ENCODE peak calls at places on chromosomes 13 and 19, in nine cellular contexts. G is stimulated activated CD4-positive, alpha-beta T cell treated with anti-CD3 and anti-CD28 coated beads, Interleukin-12 subunit alpha, Interleukin-12 subunit beta, amount 100 ng/mL, for 48 hours; O is hepatic stellate cell; W is activated naive CD4-positive, alpha-beta T cell treated with anti-CD3 and anti-CD28 coated beads, Interleukin-2, amount 50 U/mL, for 72 hours; Q is NCI-H146; X is epithelial cell of esophagus; B is HL-60; D is iris pigment epithelial cell; C is CD4-positive, alpha-beta memory T cell. V is an unnamed sample.

GRCh38 chr13:46871557-46871956 is 25.3 kb downstream of the HTR2A start:
- DNase-seq in G (no peak), O (no peak), W (no peak), Q (no peak), X (no peak), B (no peak), D (no peak), C (no peak), V (no peak)

GRCh38 chr19:35414442-35414841 is 33.6 kb upstream of the FFAR2 start:
- DNase-seq in G (no peak), O (no peak), W (no peak), Q (no peak), X (no peak), B (no peak), D (no peak), C (no peak), V (no peak)

GRCh38 chr19:17475541-17476115 is 5.3 kb downstream of the SLC27A1 start:
- DNase-seq in G (no peak), O (peak), W (no peak), Q (no peak), X (peak), B (peak), D (peak), C (no peak), V (no peak)

GRCh38 chr13:108610517-108610916 is 18.9 kb upstream of the MYO16 start:
- DNase-seq in G (no peak), O (no peak), W (no peak), Q (no peak), X (no peak), B (no peak), D (no peak), C (no peak), V (no peak)

GRCh38 chr19:6026390-6026897 is 48.5 kb upstream of the RANBP3 start:
- DNase-seq in G (no peak), O (no peak), W (no peak), Q (no peak), X (no peak), B (no peak), D (no peak), C (no peak), V (no peak)

GRCh38 chr19:1491849-1492170 is 829 bp downstream of the REEP6 start:
- DNase-seq in G (no peak), O (no peak), W (no peak), Q (no peak), X (no peak), B (no peak), D (no peak), C (no peak), V (no peak)

GRCh38 chr19:48842744-48843162 is 6.5 kb upstream of the HSD17B14 start:
- DNase-seq in G (peak), O (peak), W (no peak), Q (peak), X (peak), B (peak), D (peak), C (peak), V (peak)

GRCh38 chr19:48735031-48735615 is 5.3 kb downstream of the RASIP1 start:
- DNase-seq in G (no peak), O (no peak), W (no peak), Q (peak), X (peak), B (no peak), D (peak), C (no peak), V (no peak)

GRCh38 chr13:112685856-112686255 is 4.0 kb upstream of the ATP11A start:
- DNase-seq in G (no peak), O (no peak), W (no peak), Q (peak), X (peak), B (no peak), D (no peak), C (no peak), V (peak)

GRCh38 chr13:97030705-97031452 is 36.6 kb upstream of the OXGR1 start:
- DNase-seq in G (no peak), O (peak), W (no peak), Q (peak), X (peak), B (peak), D (peak), C (no peak), V (peak)

GRCh38 chr13:85314686-85315085 is 484.5 kb downstream of the SLITRK6 start:
- DNase-seq in G (no peak), O (no peak), W (no peak), Q (peak), X (no peak), B (no peak), D (no peak), C (no peak), V (no peak)

GRCh38 chr19:44005968-44006367 is 3.2 kb downstream of the ZNF230 start:
- DNase-seq in G (no peak), O (no peak), W (no peak), Q (no peak), X (peak), B (peak), D (peak), C (no peak), V (no peak)

GRCh38 chr13:41058229-41059070 is 2.9 kb upstream of the WBP4 start:
- DNase-seq in G (no peak), O (no peak), W (no peak), Q (no peak), X (no peak), B (peak), D (no peak), C (no peak), V (no peak)